ENCODE peak calls at places on chromosomes 2 and 18, in seven cellular contexts. X, B, F, Z, U, K and L are unnamed samples.
A peak's percentile ranks its signal among the peaks of the same experiment; 100 is the strongest.

GRCh38 chr2:151576080-151576479 is 158.2 kb downstream of the NEB start:
- ATAC-seq in X (peak; percentile 74), B (no peak), F (no peak), Z (no peak), U (no peak), K (no peak), L (no peak)

GRCh38 chr18:48934708-48935432 is 15.9 kb downstream of the SMAD7 start:
- ATAC-seq in X (peak; percentile 7), B (peak; percentile 29), F (no peak), Z (peak; percentile 56), U (no peak), K (peak; percentile 54), L (peak; percentile 37)

GRCh38 chr2:9950521-9951271 is 797 bp upstream of the GRHL1 start:
- ATAC-seq in X (peak; percentile 25), B (peak; percentile 41), F (peak; percentile 40), Z (peak; percentile 49), U (peak; percentile 21), K (peak; percentile 38), L (peak; percentile 59)

GRCh38 chr2:59905731-59906130 is 647.7 kb downstream of the BCL11A start:
- ATAC-seq in X (no peak), B (no peak), F (no peak), Z (no peak), U (no peak), K (no peak), L (no peak)

GRCh38 chr18:8703781-8704301 is 1.5 kb upstream of the MTCL1 start:
- ATAC-seq in X (peak; percentile 16), B (no peak), F (no peak), Z (no peak), U (no peak), K (no peak), L (no peak)

GRCh38 chr2:40129725-40130124 is 322.2 kb downstream of the SLC8A1 start:
- ATAC-seq in X (no peak), B (no peak), F (no peak), Z (peak; percentile 69), U (no peak), K (peak; percentile 62), L (no peak)

GRCh38 chr2:36667931-36668330 is 28.6 kb upstream of the VIT start:
- ATAC-seq in X (no peak), B (no peak), F (no peak), Z (peak; percentile 34), U (no peak), K (no peak), L (no peak)

GRCh38 chr2:236239276-236240065 is 24.7 kb downstream of the ASB18 start:
- ATAC-seq in X (no peak), B (no peak), F (no peak), Z (no peak), U (no peak), K (peak; percentile 11), L (no peak)

GRCh38 chr2:98153402-98153938 is 66.5 kb downstream of the VWA3B start:
- ATAC-seq in X (no peak), B (no peak), F (no peak), Z (peak; percentile 10), U (no peak), K (peak; percentile 14), L (no peak)

GRCh38 chr2:123080331-123080730 is 944.8 kb upstream of the CNTNAP5 start:
- ATAC-seq in X (no peak), B (no peak), F (no peak), Z (no peak), U (no peak), K (no peak), L (no peak)

GRCh38 chr2:130872276-130873125 is 35.8 kb downstream of the ARHGEF4 start:
- ATAC-seq in X (no peak), B (no peak), F (no peak), Z (no peak), U (no peak), K (peak; percentile 29), L (no peak)

GRCh38 chr2:127185720-127186119 is 34.4 kb downstream of the CYP27C1 start:
- ATAC-seq in X (no peak), B (no peak), F (no peak), Z (no peak), U (no peak), K (no peak), L (no peak)